ENCODE peak calls at places on chromosome X, in six cellular contexts. X is thoracic aorta; L is naive thymus-derived CD4-positive, alpha-beta T cell; V is epithelial cell of proximal tubule; K is AG09309; B is Panc1. G is an unnamed sample.

GRCh38 chrX:19814240-19814639 is 73.2 kb downstream of the SH3KBP1 start:
- DNase-seq in X (no peak), L (no peak), V (no peak), K (no peak), B (no peak), G (no peak)

GRCh38 chrX:66255359-66255967 is 91.4 kb downstream of the HEPH start:
- DNase-seq in X (no peak), L (no peak), V (no peak), K (no peak), B (no peak), G (no peak)

GRCh38 chrX:55796496-55796895 is 78.9 kb downstream of the RRAGB start:
- DNase-seq in X (no peak), L (no peak), V (no peak), K (no peak), B (no peak), G (no peak)

GRCh38 chrX:20046864-20047263 is 56.0 kb upstream of the BCLAF3 start:
- DNase-seq in X (no peak), L (no peak), V (no peak), K (no peak), B (no peak), G (no peak)

GRCh38 chrX:109793191-109793590 is 60.1 kb upstream of the ACSL4 start:
- DNase-seq in X (no peak), L (no peak), V (no peak), K (no peak), B (no peak), G (no peak)

GRCh38 chrX:68061206-68061535 is 372.1 kb downstream of the OPHN1 start:
- DNase-seq in X (no peak), L (no peak), V (no peak), K (no peak), B (no peak), G (no peak)

GRCh38 chrX:19846995-19847790 is 40.2 kb downstream of the SH3KBP1 start:
- DNase-seq in X (no peak), L (no peak), V (peak), K (peak), B (no peak), G (no peak)

GRCh38 chrX:2342878-2343277 is 157.9 kb downstream of the DHRSX start:
- DNase-seq in X (no peak), L (no peak), V (no peak), K (no peak), B (no peak), G (no peak)

GRCh38 chrX:67544281-67544680 is 460 bp downstream of the AR start:
- DNase-seq in X (no peak), L (no peak), V (no peak), K (no peak), B (no peak), G (peak)

GRCh38 chrX:17635231-17635630 is 102.1 kb upstream of the SCML1 start:
- DNase-seq in X (no peak), L (no peak), V (no peak), K (no peak), B (no peak), G (peak)

GRCh38 chrX:1751781-1752180 is 136.9 kb downstream of the ASMT start:
- DNase-seq in X (no peak), L (no peak), V (no peak), K (no peak), B (no peak), G (no peak)

GRCh38 chrX:38236901-38237615 is 16.4 kb upstream of the SRPX start:
- DNase-seq in X (no peak), L (no peak), V (no peak), K (no peak), B (no peak), G (no peak)

GRCh38 chrX:108420481-108420880 is 17.7 kb downstream of the COL4A6 start:
- DNase-seq in X (no peak), L (no peak), V (no peak), K (no peak), B (no peak), G (no peak)

GRCh38 chrX:111264397-111264796 is 5.9 kb downstream of the CAPN6 start:
- DNase-seq in X (no peak), L (no peak), V (no peak), K (no peak), B (no peak), G (no peak)

GRCh38 chrX:87583679-87584078 is 66.1 kb downstream of the KLHL4 start:
- DNase-seq in X (no peak), L (no peak), V (no peak), K (no peak), B (no peak), G (no peak)

GRCh38 chrX:14095702-14096101 is 66.0 kb upstream of the GEMIN8 start:
- DNase-seq in X (no peak), L (no peak), V (peak), K (peak), B (peak), G (no peak)

GRCh38 chrX:130343411-130343810 is 3.7 kb downstream of the SLC25A14 start:
- DNase-seq in X (no peak), L (no peak), V (no peak), K (no peak), B (no peak), G (no peak)

GRCh38 chrX:114797494-114797893 is 213.6 kb downstream of the HTR2C start:
- DNase-seq in X (no peak), L (no peak), V (no peak), K (no peak), B (no peak), G (no peak)

GRCh38 chrX:153612413-153612812 is 13.5 kb upstream of the CCNQ start:
- DNase-seq in X (no peak), L (no peak), V (no peak), K (no peak), B (no peak), G (peak)

GRCh38 chrX:93468075-93468474 is 205.3 kb downstream of the NAP1L3 start:
- DNase-seq in X (no peak), L (no peak), V (no peak), K (no peak), B (no peak), G (no peak)

GRCh38 chrX:9037296-9037695 is 3.4 kb upstream of the FAM9B start:
- DNase-seq in X (no peak), L (no peak), V (no peak), K (no peak), B (no peak), G (no peak)

GRCh38 chrX:63747331-63747730 is 37.7 kb downstream of the ARHGEF9 start:
- DNase-seq in X (no peak), L (no peak), V (peak), K (peak), B (no peak), G (no peak)

GRCh38 chrX:155534800-155535199 is 76.4 kb upstream of the F8A3 start:
- DNase-seq in X (no peak), L (no peak), V (no peak), K (no peak), B (no peak), G (no peak)

GRCh38 chrX:134184936-134185335 is 52.0 kb upstream of the CCDC160 start:
- DNase-seq in X (no peak), L (no peak), V (no peak), K (no peak), B (no peak), G (no peak)

DNA sequence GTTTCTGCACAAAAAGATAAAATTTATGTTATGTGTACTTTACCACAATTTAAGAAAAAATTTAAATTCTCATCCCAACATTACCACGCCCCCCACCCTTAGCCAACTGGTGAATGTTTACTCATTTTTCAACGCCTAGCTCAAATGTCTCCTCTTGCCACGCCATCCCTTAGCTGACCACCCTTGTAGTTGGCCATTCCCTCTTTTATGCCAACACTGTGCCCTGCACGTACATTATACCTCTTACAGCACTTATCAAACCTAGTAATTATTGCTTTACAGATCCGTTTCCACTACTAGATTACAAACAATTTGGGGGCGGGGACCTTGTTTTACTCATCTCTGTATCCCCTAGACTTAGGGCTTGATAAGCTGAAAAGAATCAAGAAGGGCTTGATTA is 644 bp downstream of the ERCC6L start:
- DNase-seq in X (no peak), L (no peak), V (no peak), K (no peak), B (no peak), G (no peak)
- H3K4me3 ChIP-seq in X (no peak), L (peak), V (peak), K (peak), B (peak), G (no peak)

GRCh38 chrX:137032841-137033773 is 688 bp downstream of the GPR101 start:
- DNase-seq in X (no peak), L (no peak), V (no peak), K (no peak), B (no peak), G (no peak)
- H3K4me3 ChIP-seq in X (peak), L (peak), V (no peak), K (no peak), B (peak), G (no peak)

GRCh38 chrX:137747231-137747630 is 181.3 kb downstream of the ZIC3 start:
- DNase-seq in X (no peak), L (no peak), V (no peak), K (no peak), B (no peak), G (no peak)

GRCh38 chrX:137749282-137749681 is 183.4 kb downstream of the ZIC3 start:
- DNase-seq in X (no peak), L (no peak), V (no peak), K (no peak), B (no peak), G (no peak)

GRCh38 chrX:137743414-137743813 is 177.5 kb downstream of the ZIC3 start:
- DNase-seq in X (no peak), L (no peak), V (no peak), K (no peak), B (no peak), G (no peak)

GRCh38 chrX:137746289-137746688 is 180.4 kb downstream of the ZIC3 start:
- DNase-seq in X (no peak), L (no peak), V (no peak), K (no peak), B (no peak), G (no peak)

GRCh38 chrX:137748827-137749226 is 182.9 kb downstream of the ZIC3 start:
- DNase-seq in X (no peak), L (no peak), V (no peak), K (no peak), B (no peak), G (no peak)
- H3K4me3 ChIP-seq in X (no peak), L (no peak), V (no peak), K (no peak), B (no peak), G (no peak)

GRCh38 chrX:124534530-124534929 is 188.2 kb downstream of the SH2D1A start:
- DNase-seq in X (no peak), L (no peak), V (no peak), K (no peak), B (no peak), G (no peak)
- H3K4me3 ChIP-seq in X (no peak), L (no peak), V (no peak), K (no peak), B (no peak), G (no peak)

DNA sequence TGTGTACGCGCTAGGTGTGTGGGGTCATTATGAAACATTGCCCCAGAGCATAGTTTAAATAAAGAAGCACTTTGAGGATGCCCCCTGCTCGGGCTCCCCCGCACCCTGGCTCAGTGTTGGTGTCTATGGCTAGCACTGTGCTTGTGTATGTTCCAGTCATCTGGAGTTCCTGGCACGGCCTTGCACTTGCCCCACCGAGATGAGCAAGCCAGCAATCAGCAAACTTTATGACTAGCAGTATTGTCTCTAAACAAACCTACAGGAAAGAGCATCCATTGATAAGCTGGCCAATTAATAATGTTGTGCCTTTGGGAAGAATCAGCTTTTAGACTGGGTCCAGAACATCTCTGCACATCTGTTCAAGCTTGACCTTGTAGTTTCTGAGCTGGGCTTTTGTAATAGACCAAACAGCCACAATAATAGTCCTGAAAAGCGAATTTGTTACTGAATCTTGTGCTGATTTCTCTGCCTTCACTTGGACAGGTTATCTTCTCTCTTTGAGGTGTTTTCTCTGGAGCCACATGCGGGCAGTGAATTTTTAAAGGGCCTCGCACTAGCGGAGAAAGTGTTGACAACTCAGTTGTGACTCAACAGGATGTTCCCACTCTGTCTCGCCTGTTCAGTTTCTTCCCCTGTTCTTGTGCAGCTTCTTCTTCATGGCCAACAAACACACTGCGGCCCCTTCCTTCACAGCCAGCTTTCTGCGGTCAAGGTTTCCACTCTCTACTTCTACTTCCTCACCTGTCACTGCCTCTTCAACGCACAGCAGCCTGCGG is 895 bp upstream of the SHROOM4 start:
- DNase-seq in X (no peak), L (no peak), V (no peak), K (no peak), B (no peak), G (no peak)
- H3K4me3 ChIP-seq in X (peak), L (no peak), V (peak), K (peak), B (no peak), G (peak)

GRCh38 chrX:10197597-10198210 is 40.9 kb downstream of the CLCN4 start:
- DNase-seq in X (no peak), L (no peak), V (no peak), K (no peak), B (no peak), G (no peak)

GRCh38 chrX:10195947-10196346 is 39.2 kb downstream of the CLCN4 start:
- DNase-seq in X (no peak), L (no peak), V (no peak), K (no peak), B (no peak), G (no peak)

GRCh38 chrX:10195425-10195824 is 38.6 kb downstream of the CLCN4 start:
- DNase-seq in X (no peak), L (no peak), V (no peak), K (no peak), B (no peak), G (no peak)

GRCh38 chrX:10198254-10198653 is 41.5 kb downstream of the CLCN4 start:
- DNase-seq in X (no peak), L (no peak), V (no peak), K (peak), B (no peak), G (no peak)

DNA sequence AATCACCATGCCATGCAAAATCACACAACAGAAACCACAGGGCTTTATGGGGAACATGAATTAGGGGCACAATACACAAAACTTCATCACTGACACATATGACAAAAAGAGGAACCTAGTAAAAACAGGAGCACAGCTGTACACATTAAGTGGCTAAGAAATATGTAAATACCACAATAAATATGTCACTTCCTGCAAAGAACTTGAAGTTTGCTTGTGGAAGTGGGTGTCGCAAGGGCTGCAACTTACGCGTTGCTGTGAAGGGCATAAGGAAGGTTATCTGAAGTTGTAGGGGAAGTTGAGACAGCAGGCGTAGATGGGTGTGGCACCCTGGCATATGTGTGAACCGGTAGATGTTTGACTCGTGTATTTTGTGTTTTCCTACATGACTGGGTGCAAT is 42.4 kb downstream of the CLCN4 start:
- DNase-seq in X (no peak), L (no peak), V (no peak), K (no peak), B (no peak), G (no peak)
- H3K4me3 ChIP-seq in X (no peak), L (no peak), V (no peak), K (no peak), B (no peak), G (no peak)

GRCh38 chrX:139889760-139890159 is 43.1 kb downstream of the ATP11C start:
- DNase-seq in X (no peak), L (no peak), V (peak), K (no peak), B (no peak), G (no peak)

GRCh38 chrX:139892512-139892911 is 40.3 kb downstream of the ATP11C start:
- DNase-seq in X (no peak), L (no peak), V (no peak), K (no peak), B (no peak), G (no peak)

DNA sequence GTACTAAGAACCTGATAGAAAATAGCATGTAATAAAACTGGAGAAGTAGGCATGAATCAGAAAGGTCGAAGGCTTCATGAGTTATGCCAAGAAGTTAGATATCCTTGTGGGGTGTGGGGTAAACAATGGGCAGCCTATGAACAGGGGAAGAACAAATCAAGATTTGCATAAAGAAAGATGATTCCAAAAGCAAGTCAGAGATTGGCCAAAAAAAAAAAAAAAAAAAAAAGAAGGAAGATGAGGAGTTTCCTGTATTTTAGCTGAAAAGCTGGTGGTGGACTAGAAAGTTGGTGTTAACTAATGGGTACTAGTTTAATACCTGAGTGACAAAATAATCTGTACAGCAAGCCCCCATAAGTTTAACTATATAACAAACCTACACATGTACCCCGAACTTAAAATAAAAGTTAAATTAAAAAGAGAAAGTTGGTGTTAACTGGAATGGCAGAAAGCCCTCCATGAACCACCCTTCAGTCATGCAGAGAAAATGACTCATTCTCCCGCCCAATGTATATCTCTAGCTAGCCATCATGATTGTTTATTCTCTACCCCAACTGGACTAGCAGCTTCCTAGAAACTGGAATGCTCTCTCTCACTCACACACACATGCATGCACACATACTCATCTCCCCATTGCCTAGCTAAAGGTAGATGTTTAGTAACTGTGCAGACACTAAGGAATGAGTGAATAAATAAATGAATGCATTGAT is 41.7 kb downstream of the ATP11C start:
- DNase-seq in X (no peak), L (no peak), V (peak), K (peak), B (no peak), G (no peak)
- H3K4me3 ChIP-seq in X (no peak), L (no peak), V (no peak), K (no peak), B (no peak), G (no peak)

DNA sequence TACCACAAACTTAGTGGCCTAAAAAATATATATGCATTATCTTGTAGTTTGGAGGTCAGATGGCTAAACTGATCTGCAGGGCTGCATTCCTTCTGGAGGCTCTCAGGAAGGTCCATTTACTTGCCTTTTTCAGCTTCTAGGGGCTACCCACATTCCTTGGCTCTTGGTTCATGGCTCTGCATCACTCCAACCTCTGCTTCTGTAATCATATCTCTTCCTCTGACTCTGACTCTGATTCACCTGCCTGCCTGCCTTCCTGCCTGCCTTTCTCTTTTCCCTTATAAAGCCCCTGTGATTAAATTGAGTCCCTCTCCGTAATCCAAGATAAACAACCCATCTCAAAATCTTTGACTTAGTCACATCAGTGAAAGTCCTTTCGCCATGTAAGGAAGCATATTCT is 25.0 kb upstream of the FRMPD4 start:
- DNase-seq in X (no peak), L (no peak), V (no peak), K (no peak), B (no peak), G (no peak)
- H3K4me3 ChIP-seq in X (no peak), L (no peak), V (no peak), K (no peak), B (no peak), G (no peak)

GRCh38 chrX:103710609-103711008 is at the start of gene TMEM31:
- DNase-seq in X (no peak), L (no peak), V (no peak), K (no peak), B (no peak), G (no peak)
- H3K4me3 ChIP-seq in X (no peak), L (no peak), V (no peak), K (no peak), B (no peak), G (no peak)